ENCODE peak calls at places on chromosomes 16 and 17, in nine cellular contexts. One of them, this sample, is unnamed.

GRCh38 chr17:40224707-40225092 is 5.6 kb downstream of the WIPF2 start:
- DNase-seq in HL-60: no peak
- DNase-seq in transverse colon: no peak
- DNase-seq in GM12878: no peak
- DNase-seq in sigmoid colon: no peak
- DNase-seq in H1: no peak
- DNase-seq in suprapubic skin: no peak
- DNase-seq in GM12891: no peak
- DNase-seq in endothelial cell of umbilical vein: no peak
- DNase-seq in this sample: no peak

GRCh38 chr16:80518436-80518835 is 22.4 kb upstream of the DYNLRB2 start:
- DNase-seq in HL-60: no peak
- DNase-seq in transverse colon: peak
- DNase-seq in GM12878: no peak
- DNase-seq in sigmoid colon: no peak
- DNase-seq in H1: no peak
- DNase-seq in suprapubic skin: no peak
- DNase-seq in GM12891: peak
- DNase-seq in endothelial cell of umbilical vein: no peak
- DNase-seq in this sample: no peak

GRCh38 chr17:20944014-20944905 is 98.6 kb downstream of the USP22 start:
- DNase-seq in HL-60: no peak
- DNase-seq in transverse colon: peak
- DNase-seq in GM12878: no peak
- DNase-seq in sigmoid colon: no peak
- DNase-seq in H1: no peak
- DNase-seq in suprapubic skin: no peak
- DNase-seq in GM12891: no peak
- DNase-seq in endothelial cell of umbilical vein: no peak
- DNase-seq in this sample: peak

GRCh38 chr17:38870259-38871165 is 654 bp downstream of the LASP1 start:
- DNase-seq in HL-60: peak
- DNase-seq in transverse colon: peak
- DNase-seq in GM12878: no peak
- DNase-seq in sigmoid colon: peak
- DNase-seq in H1: no peak
- DNase-seq in suprapubic skin: peak
- DNase-seq in GM12891: peak
- DNase-seq in endothelial cell of umbilical vein: peak
- DNase-seq in this sample: peak

GRCh38 chr17:80106176-80106575 is 4.8 kb downstream of the GAA start:
- DNase-seq in HL-60: no peak
- DNase-seq in transverse colon: no peak
- DNase-seq in GM12878: no peak
- DNase-seq in sigmoid colon: no peak
- DNase-seq in H1: no peak
- DNase-seq in suprapubic skin: peak
- DNase-seq in GM12891: no peak
- DNase-seq in endothelial cell of umbilical vein: no peak
- DNase-seq in this sample: no peak

GRCh38 chr16:24041834-24042631 is 206.2 kb downstream of the PRKCB start:
- DNase-seq in HL-60: peak
- DNase-seq in transverse colon: peak
- DNase-seq in GM12878: peak
- DNase-seq in sigmoid colon: no peak
- DNase-seq in H1: peak
- DNase-seq in suprapubic skin: no peak
- DNase-seq in GM12891: peak
- DNase-seq in endothelial cell of umbilical vein: peak
- DNase-seq in this sample: peak

GRCh38 chr17:75995385-75995925 is 5.2 kb upstream of the CDK3 start:
- DNase-seq in HL-60: no peak
- DNase-seq in transverse colon: no peak
- DNase-seq in GM12878: no peak
- DNase-seq in sigmoid colon: peak
- DNase-seq in H1: no peak
- DNase-seq in suprapubic skin: no peak
- DNase-seq in GM12891: no peak
- DNase-seq in endothelial cell of umbilical vein: no peak
- DNase-seq in this sample: no peak

GRCh38 chr17:2075336-2076056 is 20.6 kb downstream of the HIC1 start:
- DNase-seq in HL-60: no peak
- DNase-seq in transverse colon: no peak
- DNase-seq in GM12878: no peak
- DNase-seq in sigmoid colon: peak
- DNase-seq in H1: no peak
- DNase-seq in suprapubic skin: no peak
- DNase-seq in GM12891: no peak
- DNase-seq in endothelial cell of umbilical vein: no peak
- DNase-seq in this sample: no peak

GRCh38 chr17:80254396-80255241 is 6.0 kb upstream of the RNF213 start:
- DNase-seq in HL-60: peak
- DNase-seq in transverse colon: peak
- DNase-seq in GM12878: peak
- DNase-seq in sigmoid colon: no peak
- DNase-seq in H1: no peak
- DNase-seq in suprapubic skin: no peak
- DNase-seq in GM12891: no peak
- DNase-seq in endothelial cell of umbilical vein: peak
- DNase-seq in this sample: peak

GRCh38 chr16:50301626-50302471 is 35.5 kb downstream of the ADCY7 start:
- DNase-seq in HL-60: no peak
- DNase-seq in transverse colon: no peak
- DNase-seq in GM12878: no peak
- DNase-seq in sigmoid colon: peak
- DNase-seq in H1: no peak
- DNase-seq in suprapubic skin: peak
- DNase-seq in GM12891: no peak
- DNase-seq in endothelial cell of umbilical vein: no peak
- DNase-seq in this sample: no peak

GRCh38 chr16:31780342-31780741 is 93.3 kb upstream of the ZNF267 start:
- DNase-seq in HL-60: no peak
- DNase-seq in transverse colon: no peak
- DNase-seq in GM12878: no peak
- DNase-seq in sigmoid colon: no peak
- DNase-seq in H1: no peak
- DNase-seq in suprapubic skin: no peak
- DNase-seq in GM12891: no peak
- DNase-seq in endothelial cell of umbilical vein: no peak
- DNase-seq in this sample: no peak

GRCh38 chr17:9217151-9218067 is 196.1 kb downstream of the NTN1 start:
- DNase-seq in HL-60: no peak
- DNase-seq in transverse colon: no peak
- DNase-seq in GM12878: no peak
- DNase-seq in sigmoid colon: peak
- DNase-seq in H1: no peak
- DNase-seq in suprapubic skin: no peak
- DNase-seq in GM12891: no peak
- DNase-seq in endothelial cell of umbilical vein: no peak
- DNase-seq in this sample: peak

DNA sequence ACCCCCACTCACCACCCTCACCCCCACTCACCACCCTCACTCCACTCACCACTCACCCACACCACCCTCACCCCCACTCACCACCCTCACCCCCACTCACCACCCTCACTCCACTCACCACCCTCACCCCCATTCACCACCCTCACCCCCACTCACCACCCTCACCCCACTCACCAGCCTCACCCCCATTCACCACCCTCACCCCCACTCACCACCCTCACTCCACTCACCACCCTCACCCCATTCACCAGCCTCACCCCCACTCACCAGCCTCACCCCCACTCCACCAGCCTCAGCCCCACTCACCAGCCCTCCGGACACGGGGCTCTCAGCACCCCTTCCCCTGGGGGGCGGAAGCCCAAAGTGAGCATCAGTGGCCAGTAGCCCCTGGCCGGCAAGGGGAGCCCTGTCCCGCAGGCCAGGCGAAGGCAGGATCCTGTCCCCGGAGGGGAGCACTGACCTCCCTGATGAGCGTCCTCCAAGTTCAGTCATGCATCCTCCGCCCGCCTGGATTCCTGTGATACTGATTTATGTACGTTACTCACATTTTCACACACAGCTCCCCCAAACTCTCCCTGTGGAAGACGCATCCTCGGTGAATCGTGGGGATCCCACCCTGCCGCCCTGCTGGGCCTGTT is 18.0 kb upstream of the C1QTNF8 start:
- DNase-seq in HL-60: no peak
- DNase-seq in transverse colon: no peak
- DNase-seq in GM12878: no peak
- DNase-seq in sigmoid colon: no peak
- DNase-seq in H1: no peak
- DNase-seq in suprapubic skin: no peak
- DNase-seq in GM12891: no peak
- DNase-seq in endothelial cell of umbilical vein: no peak
- DNase-seq in this sample: no peak
- TF ChIP-seq POLR2AphosphoS5 in HL-60: no peak
- TF ChIP-seq POLR2AphosphoS5 in transverse colon: no peak
- TF ChIP-seq POLR2AphosphoS5 in GM12878: no peak
- TF ChIP-seq POLR2AphosphoS5 in sigmoid colon: no peak
- TF ChIP-seq POLR2AphosphoS5 in H1: no peak
- TF ChIP-seq POLR2AphosphoS5 in suprapubic skin: no peak
- TF ChIP-seq POLR2AphosphoS5 in GM12891: no peak
- TF ChIP-seq POLR2AphosphoS5 in endothelial cell of umbilical vein: no peak
- TF ChIP-seq POLR2AphosphoS5 in this sample: no peak

GRCh38 chr17:41522301-41523224 is 3.9 kb upstream of the KRT15 start:
- DNase-seq in HL-60: no peak
- DNase-seq in transverse colon: peak
- DNase-seq in GM12878: no peak
- DNase-seq in sigmoid colon: no peak
- DNase-seq in H1: no peak
- DNase-seq in suprapubic skin: no peak
- DNase-seq in GM12891: no peak
- DNase-seq in endothelial cell of umbilical vein: no peak
- DNase-seq in this sample: no peak
- TF ChIP-seq POLR2AphosphoS5 in HL-60: no peak
- TF ChIP-seq POLR2AphosphoS5 in transverse colon: no peak
- TF ChIP-seq POLR2AphosphoS5 in GM12878: no peak
- TF ChIP-seq POLR2AphosphoS5 in sigmoid colon: no peak
- TF ChIP-seq POLR2AphosphoS5 in H1: peak
- TF ChIP-seq POLR2AphosphoS5 in suprapubic skin: no peak
- TF ChIP-seq POLR2AphosphoS5 in GM12891: no peak
- TF ChIP-seq POLR2AphosphoS5 in endothelial cell of umbilical vein: no peak
- TF ChIP-seq POLR2AphosphoS5 in this sample: no peak

GRCh38 chr17:43591750-43592562 is 45.8 kb upstream of the ETV4 start:
- DNase-seq in HL-60: no peak
- DNase-seq in transverse colon: peak
- DNase-seq in GM12878: no peak
- DNase-seq in sigmoid colon: peak
- DNase-seq in H1: no peak
- DNase-seq in suprapubic skin: peak
- DNase-seq in GM12891: no peak
- DNase-seq in endothelial cell of umbilical vein: peak
- DNase-seq in this sample: no peak
- TF ChIP-seq POLR2AphosphoS5 in HL-60: no peak
- TF ChIP-seq POLR2AphosphoS5 in transverse colon: peak
- TF ChIP-seq POLR2AphosphoS5 in GM12878: no peak
- TF ChIP-seq POLR2AphosphoS5 in sigmoid colon: no peak
- TF ChIP-seq POLR2AphosphoS5 in H1: no peak
- TF ChIP-seq POLR2AphosphoS5 in suprapubic skin: no peak
- TF ChIP-seq POLR2AphosphoS5 in GM12891: no peak
- TF ChIP-seq POLR2AphosphoS5 in endothelial cell of umbilical vein: peak
- TF ChIP-seq POLR2AphosphoS5 in this sample: peak

GRCh38 chr17:81483085-81483861 is 29.3 kb downstream of the ACTG1 start:
- DNase-seq in HL-60: peak
- DNase-seq in transverse colon: peak
- DNase-seq in GM12878: no peak
- DNase-seq in sigmoid colon: peak
- DNase-seq in H1: no peak
- DNase-seq in suprapubic skin: peak
- DNase-seq in GM12891: no peak
- DNase-seq in endothelial cell of umbilical vein: no peak
- DNase-seq in this sample: no peak

GRCh38 chr17:81486174-81486810 is 26.3 kb downstream of the ACTG1 start:
- DNase-seq in HL-60: no peak
- DNase-seq in transverse colon: no peak
- DNase-seq in GM12878: no peak
- DNase-seq in sigmoid colon: no peak
- DNase-seq in H1: no peak
- DNase-seq in suprapubic skin: no peak
- DNase-seq in GM12891: no peak
- DNase-seq in endothelial cell of umbilical vein: peak
- DNase-seq in this sample: no peak

GRCh38 chr17:81483862-81484194 is 28.8 kb downstream of the ACTG1 start:
- DNase-seq in HL-60: no peak
- DNase-seq in transverse colon: no peak
- DNase-seq in GM12878: no peak
- DNase-seq in sigmoid colon: no peak
- DNase-seq in H1: no peak
- DNase-seq in suprapubic skin: no peak
- DNase-seq in GM12891: no peak
- DNase-seq in endothelial cell of umbilical vein: no peak
- DNase-seq in this sample: no peak

GRCh38 chr17:81482673-81483072 is 29.9 kb downstream of the ACTG1 start:
- DNase-seq in HL-60: no peak
- DNase-seq in transverse colon: no peak
- DNase-seq in GM12878: no peak
- DNase-seq in sigmoid colon: no peak
- DNase-seq in H1: no peak
- DNase-seq in suprapubic skin: peak
- DNase-seq in GM12891: no peak
- DNase-seq in endothelial cell of umbilical vein: no peak
- DNase-seq in this sample: no peak

GRCh38 chr17:81484195-81484979 is 28.2 kb downstream of the ACTG1 start:
- DNase-seq in HL-60: peak
- DNase-seq in transverse colon: peak
- DNase-seq in GM12878: peak
- DNase-seq in sigmoid colon: peak
- DNase-seq in H1: peak
- DNase-seq in suprapubic skin: peak
- DNase-seq in GM12891: peak
- DNase-seq in endothelial cell of umbilical vein: peak
- DNase-seq in this sample: peak
- TF ChIP-seq POLR2AphosphoS5 in HL-60: no peak
- TF ChIP-seq POLR2AphosphoS5 in transverse colon: no peak
- TF ChIP-seq POLR2AphosphoS5 in GM12878: no peak
- TF ChIP-seq POLR2AphosphoS5 in sigmoid colon: no peak
- TF ChIP-seq POLR2AphosphoS5 in H1: no peak
- TF ChIP-seq POLR2AphosphoS5 in suprapubic skin: peak
- TF ChIP-seq POLR2AphosphoS5 in GM12891: no peak
- TF ChIP-seq POLR2AphosphoS5 in endothelial cell of umbilical vein: peak
- TF ChIP-seq POLR2AphosphoS5 in this sample: peak

DNA sequence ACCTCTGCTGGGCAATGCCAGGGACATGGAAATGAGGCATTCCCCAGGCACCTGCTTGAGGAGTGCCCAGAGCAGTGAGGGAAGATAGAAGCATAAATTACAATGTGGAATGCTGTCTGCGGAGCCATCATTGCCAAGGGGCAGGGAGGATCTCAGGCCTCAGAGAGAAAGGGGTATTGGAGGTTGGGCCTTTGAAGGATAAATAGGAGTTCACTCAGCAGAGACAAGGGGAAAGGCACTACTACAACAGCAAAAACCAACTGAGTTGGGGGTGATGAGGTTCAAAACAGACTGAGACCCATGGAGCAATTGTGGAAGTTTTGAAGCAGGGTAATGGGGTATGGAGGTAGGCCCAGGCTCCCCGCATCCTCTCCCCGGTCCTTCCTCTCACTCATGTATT is 32.8 kb downstream of the SREBF1 start:
- DNase-seq in HL-60: no peak
- DNase-seq in transverse colon: no peak
- DNase-seq in GM12878: no peak
- DNase-seq in sigmoid colon: no peak
- DNase-seq in H1: no peak
- DNase-seq in suprapubic skin: no peak
- DNase-seq in GM12891: no peak
- DNase-seq in endothelial cell of umbilical vein: no peak
- DNase-seq in this sample: no peak
- TF ChIP-seq POLR2AphosphoS5 in HL-60: no peak
- TF ChIP-seq POLR2AphosphoS5 in transverse colon: no peak
- TF ChIP-seq POLR2AphosphoS5 in GM12878: no peak
- TF ChIP-seq POLR2AphosphoS5 in sigmoid colon: no peak
- TF ChIP-seq POLR2AphosphoS5 in H1: no peak
- TF ChIP-seq POLR2AphosphoS5 in suprapubic skin: no peak
- TF ChIP-seq POLR2AphosphoS5 in GM12891: no peak
- TF ChIP-seq POLR2AphosphoS5 in endothelial cell of umbilical vein: no peak
- TF ChIP-seq POLR2AphosphoS5 in this sample: no peak

GRCh38 chr16:20899503-20900298 is 457 bp downstream of the DCUN1D3 start:
- DNase-seq in HL-60: no peak
- DNase-seq in transverse colon: no peak
- DNase-seq in GM12878: no peak
- DNase-seq in sigmoid colon: no peak
- DNase-seq in H1: no peak
- DNase-seq in suprapubic skin: peak
- DNase-seq in GM12891: peak
- DNase-seq in endothelial cell of umbilical vein: peak
- DNase-seq in this sample: no peak
- TF ChIP-seq POLR2AphosphoS5 in HL-60: no peak
- TF ChIP-seq POLR2AphosphoS5 in transverse colon: no peak
- TF ChIP-seq POLR2AphosphoS5 in GM12878: no peak
- TF ChIP-seq POLR2AphosphoS5 in sigmoid colon: no peak
- TF ChIP-seq POLR2AphosphoS5 in H1: no peak
- TF ChIP-seq POLR2AphosphoS5 in suprapubic skin: no peak
- TF ChIP-seq POLR2AphosphoS5 in GM12891: no peak
- TF ChIP-seq POLR2AphosphoS5 in endothelial cell of umbilical vein: no peak
- TF ChIP-seq POLR2AphosphoS5 in this sample: no peak

This sample was measured in prostate gland.